ENCODE peak calls at places on chromosomes 13 and 19, in six cellular contexts. O, W, C, I, H and M are unnamed samples.
A peak's percentile ranks its signal among the peaks of the same experiment; 100 is the strongest.

GRCh38 chr19:29831041-29831548 is 19.3 kb downstream of the CCNE1 start:
- DNase-seq in I (peak; percentile 44), C (no peak), H (no peak), W (no peak), O (peak; percentile 83), M (peak; percentile 88)

GRCh38 chr13:77786888-77787287 is 89.4 kb downstream of the SLAIN1 start:
- DNase-seq in C (no peak), H (no peak), I (no peak), W (no peak), O (no peak), M (no peak)

GRCh38 chr13:82739881-82740280 is 1142.4 kb downstream of the SLITRK1 start:
- DNase-seq in W (no peak), I (no peak), C (no peak), O (no peak), H (no peak), M (no peak)

GRCh38 chr19:3784607-3785463 is 1.3 kb downstream of the MATK start:
- DNase-seq in C (no peak), O (no peak), H (no peak), W (no peak), I (no peak), M (no peak)

GRCh38 chr19:47445937-47446402 is 25.7 kb downstream of the SLC8A2 start:
- DNase-seq in C (peak; percentile 68), I (peak; percentile 35), O (peak; percentile 80), W (peak; percentile 82), H (peak; percentile 62), M (peak; percentile 75)

GRCh38 chr13:77836423-77836822 is 82.2 kb downstream of the EDNRB start:
- DNase-seq in O (no peak), H (no peak), I (no peak), C (no peak), W (no peak), M (no peak)

GRCh38 chr13:98372886-98373285 is 195.8 kb upstream of the RNF113B start:
- DNase-seq in W (no peak), C (no peak), H (no peak), I (no peak), O (no peak), M (no peak)

GRCh38 chr13:89375839-89376238 is 1704.7 kb downstream of the SLITRK5 start:
- DNase-seq in O (no peak), W (no peak), C (no peak), I (no peak), H (no peak), M (no peak)

GRCh38 chr13:40350283-40350992 is 316.0 kb downstream of the FOXO1 start:
- DNase-seq in C (no peak), I (no peak), O (no peak), H (no peak), W (no peak), M (no peak)

GRCh38 chr13:40206241-40207109 is 460.0 kb downstream of the FOXO1 start:
- DNase-seq in O (peak; percentile 57), C (peak; percentile 66), H (no peak), W (no peak), I (peak; percentile 12), M (peak; percentile 75)

GRCh38 chr19:33811736-33812387 is 15.2 kb downstream of the KCTD15 start:
- DNase-seq in H (peak; percentile 2), W (no peak), C (no peak), O (no peak), I (no peak), M (no peak)

GRCh38 chr13:39051157-39051556 is 12.9 kb downstream of the NHLRC3 start:
- DNase-seq in O (no peak), C (no peak), I (no peak), W (no peak), H (no peak), M (peak; percentile 15)

GRCh38 chr13:37173214-37173613 is 67.8 kb upstream of the CSNK1A1L start:
- DNase-seq in H (no peak), W (no peak), C (no peak), O (no peak), I (no peak), M (no peak)

GRCh38 chr19:18306903-18307681 is 15.8 kb downstream of the LSM4 start:
- DNase-seq in W (peak; percentile 62), I (no peak), C (peak; percentile 56), O (peak; percentile 59), H (no peak), M (no peak)

GRCh38 chr13:38602261-38602660 is 84.6 kb upstream of the FREM2 start:
- DNase-seq in H (no peak), C (no peak), W (no peak), I (no peak), O (no peak), M (no peak)

GRCh38 chr13:85243831-85244230 is 555.4 kb downstream of the SLITRK6 start:
- DNase-seq in W (no peak), H (no peak), O (no peak), I (no peak), C (no peak), M (no peak)

GRCh38 chr19:18438331-18439024 is 545 bp upstream of the ISYNA1 start:
- DNase-seq in H (no peak), O (no peak), C (no peak), I (no peak), W (peak; percentile 83), M (no peak)

GRCh38 chr13:24282256-24282655 is 27.1 kb upstream of the C1QTNF9 start:
- DNase-seq in I (no peak), C (no peak), O (no peak), H (no peak), W (no peak), M (no peak)

GRCh38 chr13:30934381-30934780 is 1.9 kb downstream of the TEX26 start:
- DNase-seq in C (no peak), H (no peak), I (no peak), O (no peak), W (no peak), M (no peak)

GRCh38 chr13:97478247-97478646 is 44.3 kb downstream of the RAP2A start:
- DNase-seq in H (no peak), C (no peak), W (no peak), O (no peak), I (no peak), M (no peak)

GRCh38 chr19:48628486-48629296 is 8.5 kb downstream of the DBP start:
- DNase-seq in W (no peak), O (no peak), I (no peak), C (no peak), H (no peak), M (no peak)

GRCh38 chr19:28581468-28581770 is 631.5 kb downstream of the UQCRFS1 start:
- DNase-seq in C (no peak), O (no peak), W (no peak), H (no peak), I (no peak), M (no peak)

GRCh38 chr13:25692156-25692555 is 320.4 kb downstream of the ATP8A2 start:
- DNase-seq in H (no peak), W (no peak), I (no peak), C (no peak), O (no peak), M (no peak)

GRCh38 chr13:48783181-48783630 is 129.5 kb downstream of the CYSLTR2 start:
- DNase-seq in H (peak; percentile 81), W (peak; percentile 21), O (no peak), I (no peak), C (peak; percentile 20), M (no peak)

GRCh38 chr19:1860133-1860775 is 3.1 kb downstream of the KLF16 start:
- DNase-seq in H (no peak), O (peak; percentile 75), C (no peak), I (peak; percentile 56), W (peak; percentile 72), M (peak; percentile 80)

GRCh38 chr19:51022526-51022925 is 3.0 kb upstream of the KLK10 start:
- DNase-seq in C (no peak), O (no peak), I (no peak), H (no peak), W (no peak), M (no peak)

GRCh38 chr19:29620931-29621351 is 14.9 kb downstream of the POP4 start:
- DNase-seq in C (no peak), O (peak; percentile 48), I (no peak), H (peak; percentile 21), W (no peak), M (no peak)

GRCh38 chr13:110116072-110116487 is 190.9 kb downstream of the COL4A1 start:
- DNase-seq in O (no peak), C (no peak), I (no peak), W (peak; percentile 49), H (peak; percentile 79), M (peak; percentile 67)

GRCh38 chr13:75788494-75788991 is 152.4 kb downstream of the LMO7 start:
- DNase-seq in O (no peak), C (no peak), I (no peak), H (no peak), W (no peak), M (no peak)

GRCh38 chr19:6038634-6039405 is 60.9 kb upstream of the RANBP3 start:
- DNase-seq in H (no peak), I (no peak), W (no peak), C (no peak), O (no peak), M (no peak)

GRCh38 chr19:34096020-34096915 is 76.0 kb upstream of the LSM14A start:
- DNase-seq in W (no peak), I (no peak), O (no peak), H (no peak), C (no peak), M (no peak)

GRCh38 chr19:38635483-38636399 is 11.7 kb upstream of the ACTN4 start:
- DNase-seq in W (no peak), H (no peak), I (no peak), O (no peak), C (no peak), M (no peak)
- H3K27ac ChIP-seq in W (peak overlapping the region; percentile 50), H (peak overlapping the region; percentile 44), I (peak overlapping the region; percentile 48), O (no peak overlapping the region), C (peak overlapping the region; percentile 72), M (peak overlapping the region; percentile 47)

DNA sequence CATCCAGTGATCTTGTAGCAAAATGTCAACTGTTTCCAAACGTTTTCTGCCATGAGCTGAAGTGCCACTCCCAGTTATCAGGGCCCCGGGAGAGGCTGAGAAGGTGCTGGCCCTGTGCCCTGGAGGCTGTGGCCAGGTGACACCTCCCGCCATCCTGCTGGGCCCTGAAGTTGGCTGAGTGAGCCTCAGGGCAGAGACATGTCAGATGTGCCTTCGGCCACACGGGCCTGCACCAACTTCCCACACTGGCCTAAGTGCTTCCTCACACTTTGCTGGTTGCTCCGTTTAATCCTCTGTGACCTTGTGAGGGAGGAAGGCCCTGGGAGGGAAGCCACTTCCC is 4.8 kb downstream of the ADPRHL1 start:
- DNase-seq in H (no peak), I (no peak), O (no peak), C (no peak), W (no peak), M (no peak)
- H3K27ac ChIP-seq in H (peak overlapping the region; percentile 69), I (no peak overlapping the region), O (no peak overlapping the region), C (peak overlapping the region; percentile 86), W (no peak overlapping the region), M (no peak overlapping the region)

DNA sequence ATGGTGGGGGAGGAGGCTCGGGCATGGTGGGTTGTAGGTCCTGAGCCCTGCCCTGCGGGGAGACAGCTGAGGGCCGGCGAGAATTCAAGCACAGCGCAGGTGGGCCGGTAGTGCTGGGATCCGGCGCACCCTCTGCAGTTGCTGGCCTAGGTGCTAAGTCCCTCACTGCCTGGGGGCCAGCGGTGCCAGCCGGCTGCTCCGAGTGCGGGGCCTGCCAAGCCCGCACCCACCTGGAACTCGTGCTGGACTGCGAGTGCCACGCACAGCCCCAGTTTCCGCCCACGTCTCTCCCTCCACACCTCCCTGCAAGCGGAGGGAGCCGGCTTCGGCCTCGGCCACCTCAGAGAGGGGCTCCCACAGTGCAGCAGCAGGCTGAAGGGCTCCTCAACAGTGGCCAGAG is 33.7 kb downstream of the EEF1AKMT1 start:
- DNase-seq in I (no peak), H (no peak), W (no peak), C (no peak), O (no peak), M (no peak)
- H3K27ac ChIP-seq in I (no peak overlapping the region), H (no peak overlapping the region), W (no peak overlapping the region), C (no peak overlapping the region), O (no peak overlapping the region), M (no peak overlapping the region)

GRCh38 chr19:37251308-37252229 is 33.6 kb downstream of the ZNF383 start:
- DNase-seq in O (peak; percentile 26), H (peak; percentile 70), W (peak; percentile 75), C (peak; percentile 50), I (peak; percentile 34), M (no peak)
- H3K27ac ChIP-seq in O (no peak overlapping the region), H (peak overlapping the region; percentile 49), W (peak overlapping the region; percentile 52), C (peak overlapping the region; percentile 47), I (no peak overlapping the region), M (no peak overlapping the region)